ENCODE peak calls at places on chromosomes 1 and 21, in eight cellular contexts. Z is upper lobe of right lung; W is skeletal muscle cell; T is Caki2; L is fibroblast of pulmonary artery; P is uterus; E is CD8-positive, alpha-beta T cell; X is activated CD4-positive, alpha-beta T cell treated with anti-CD3 and anti-CD28 coated beads for 36 hours. F is an unnamed sample.

GRCh38 chr1:110130113-110130591 is 17.9 kb downstream of the UBL4B start:
- DNase-seq in W (no peak), L (peak), Z (no peak), E (no peak), P (no peak), X (peak), T (no peak), F (no peak)

GRCh38 chr1:60746278-60746761 is 336.0 kb upstream of the NFIA start:
- DNase-seq in E (no peak), Z (peak), P (no peak), T (no peak), X (no peak), W (peak), L (no peak), F (no peak)

GRCh38 chr1:67429528-67430357 is 459 bp downstream of the SERBP1 start:
- DNase-seq in Z (peak), E (peak), L (no peak), P (peak), T (peak), X (peak), W (no peak), F (no peak)

GRCh38 chr21:25961042-25961441 is 209.5 kb downstream of the APP start:
- DNase-seq in Z (no peak), W (no peak), L (no peak), E (no peak), T (no peak), P (no peak), X (no peak), F (peak)

GRCh38 chr21:36749935-36750578 is 51.1 kb downstream of the SIM2 start:
- DNase-seq in X (no peak), W (no peak), P (no peak), E (no peak), T (peak), L (peak), Z (no peak), F (no peak)

GRCh38 chr1:15159166-15159555 is 5.6 kb downstream of the TMEM51 start:
- DNase-seq in W (no peak), L (no peak), E (no peak), Z (no peak), P (no peak), T (no peak), X (no peak), F (no peak)

GRCh38 chr1:227942716-227943261 is 4.9 kb downstream of the WNT9A start:
- DNase-seq in P (no peak), W (no peak), L (no peak), Z (peak), T (no peak), X (no peak), E (no peak), F (no peak)

GRCh38 chr1:208988811-208989222 is 594.7 kb upstream of the CAMK1G start:
- DNase-seq in L (peak), T (peak), P (peak), W (peak), E (peak), Z (no peak), X (peak), F (no peak)

GRCh38 chr1:160544647-160545046 is 21.6 kb upstream of the SLAMF6 start:
- DNase-seq in E (no peak), P (no peak), X (peak), T (no peak), L (peak), W (no peak), Z (no peak), F (no peak)

GRCh38 chr1:205870236-205870635 is 20.3 kb upstream of the PM20D1 start:
- DNase-seq in P (no peak), X (no peak), L (no peak), E (no peak), T (no peak), Z (no peak), W (no peak), F (no peak)

GRCh38 chr1:46405724-46406123 is 11.6 kb downstream of the FAAH start:
- DNase-seq in W (no peak), P (no peak), E (no peak), X (no peak), Z (peak), L (no peak), T (no peak), F (no peak)

GRCh38 chr1:245718123-245718522 is 563.3 kb downstream of the KIF26B start:
- DNase-seq in X (no peak), Z (no peak), E (no peak), P (no peak), T (no peak), W (no peak), L (no peak), F (no peak)

GRCh38 chr1:70436617-70437236 is 25.7 kb downstream of the CTH start:
- DNase-seq in X (no peak), T (no peak), L (peak), P (peak), Z (no peak), W (no peak), E (no peak), F (no peak)

GRCh38 chr1:92619466-92620189 is 132.9 kb upstream of the GFI1 start:
- DNase-seq in X (peak), Z (no peak), P (no peak), L (no peak), T (no peak), W (no peak), E (no peak), F (no peak)

GRCh38 chr1:87968259-87968955 is 639.7 kb downstream of the LMO4 start:
- DNase-seq in Z (no peak), X (no peak), L (peak), T (no peak), W (peak), P (peak), E (no peak), F (no peak)

GRCh38 chr21:44900559-44901251 is 20.0 kb downstream of the ITGB2 start:
- DNase-seq in L (no peak), W (no peak), T (no peak), E (no peak), Z (no peak), P (no peak), X (no peak), F (no peak)

GRCh38 chr1:61742620-61743431 is 546 bp downstream of the PATJ start:
- DNase-seq in Z (no peak), W (no peak), E (no peak), L (peak), P (peak), T (peak), X (no peak), F (peak)

GRCh38 chr21:34166468-34166867 is 93.1 kb downstream of the MRPS6 start:
- DNase-seq in X (no peak), P (no peak), E (no peak), L (no peak), W (no peak), T (peak), Z (no peak), F (no peak)

GRCh38 chr1:46401964-46402626 is 8.0 kb downstream of the FAAH start:
- DNase-seq in T (peak), X (no peak), W (peak), P (peak), Z (peak), E (no peak), L (peak), F (no peak)

GRCh38 chr1:231512147-231512698 is 16.2 kb upstream of the TSNAX start:
- DNase-seq in L (peak), E (no peak), P (no peak), X (no peak), T (peak), W (peak), Z (no peak), F (no peak)

GRCh38 chr1:179047637-179048002 is 21.9 kb downstream of the FAM20B start:
- DNase-seq in L (no peak), X (no peak), T (peak), Z (no peak), E (no peak), W (no peak), P (no peak), F (no peak)

GRCh38 chr1:167927075-167927754 is 9.3 kb upstream of the DCAF6 start:
- DNase-seq in Z (no peak), W (no peak), L (no peak), P (no peak), X (no peak), T (no peak), E (no peak), F (no peak)

GRCh38 chr1:202272446-202272845 is 69.3 kb downstream of the UBE2T start:
- DNase-seq in X (no peak), P (no peak), E (no peak), L (no peak), T (no peak), W (no peak), Z (no peak), F (no peak)

GRCh38 chr1:155177918-155178281 is 4.3 kb downstream of the TRIM46 start:
- DNase-seq in E (no peak), W (no peak), P (no peak), L (no peak), Z (peak), X (peak), T (no peak), F (no peak)

GRCh38 chr1:34870395-34870794 is 10.8 kb upstream of the SMIM12 start:
- DNase-seq in L (no peak), P (no peak), T (no peak), W (no peak), X (no peak), Z (no peak), E (no peak), F (no peak)

GRCh38 chr1:19139711-19140110 is 70.4 kb downstream of the UBR4 start:
- DNase-seq in E (no peak), W (no peak), Z (no peak), T (no peak), X (no peak), P (no peak), L (no peak), F (no peak)

GRCh38 chr1:117605164-117605810 is 561 bp upstream of the TENT5C start:
- DNase-seq in Z (no peak), L (no peak), X (no peak), E (no peak), W (no peak), P (no peak), T (no peak), F (no peak)

GRCh38 chr1:225254676-225255075 is 173.2 kb downstream of the LBR start:
- DNase-seq in X (no peak), L (peak), Z (no peak), E (no peak), P (no peak), T (no peak), W (no peak), F (no peak)

GRCh38 chr1:204589409-204590038 is 73.3 kb downstream of the MDM4 start:
- DNase-seq in T (no peak), X (no peak), W (no peak), Z (no peak), L (peak), P (no peak), E (no peak), F (no peak)

GRCh38 chr1:209205039-209205438 is 378.5 kb upstream of the CAMK1G start:
- DNase-seq in P (no peak), W (no peak), X (no peak), Z (no peak), L (no peak), E (no peak), T (no peak), F (no peak)

GRCh38 chr1:25820247-25821111 is 725 bp downstream of the MTFR1L start:
- DNase-seq in Z (peak), W (no peak), X (peak), P (no peak), E (peak), T (peak), L (peak), F (peak)

GRCh38 chr1:161001537-161001936 is 19.4 kb downstream of the F11R start:
- DNase-seq in E (no peak), L (peak), Z (peak), W (no peak), T (no peak), P (no peak), X (no peak), F (no peak)

GRCh38 chr1:204771358-204771757 is 85.8 kb upstream of the LRRN2 start:
- DNase-seq in Z (no peak), L (no peak), P (no peak), E (no peak), W (no peak), X (no peak), T (no peak), F (no peak)

GRCh38 chr1:205493241-205494085 is 11.0 kb upstream of the CDK18 start:
- DNase-seq in T (peak), Z (no peak), X (no peak), W (peak), L (peak), E (no peak), P (peak), F (no peak)

GRCh38 chr1:223702735-223703667 is 9.3 kb upstream of the CAPN2 start:
- DNase-seq in E (no peak), L (no peak), W (no peak), X (peak), T (peak), P (no peak), Z (no peak), F (no peak)

GRCh38 chr21:21373969-21374368 is 375.8 kb downstream of the NCAM2 start:
- DNase-seq in E (no peak), P (no peak), T (no peak), W (no peak), X (no peak), Z (no peak), L (peak), F (no peak)

GRCh38 chr1:26165126-26165892 is 3.5 kb downstream of the C1orf232 start:
- DNase-seq in X (no peak), Z (no peak), W (no peak), L (no peak), E (no peak), P (no peak), T (no peak), F (no peak)

GRCh38 chr1:213927897-213928296 is 59.9 kb upstream of the PROX1 start:
- DNase-seq in P (no peak), X (no peak), Z (no peak), T (no peak), L (no peak), W (no peak), E (no peak), F (no peak)

GRCh38 chr21:39033878-39034589 is 149.2 kb downstream of the PSMG1 start:
- DNase-seq in T (peak), L (no peak), W (peak), P (no peak), E (no peak), X (peak), Z (peak), F (no peak)